ENCODE peak calls at places on chromosomes 1 and 21, in eight cellular contexts. One of them, this sample, is unnamed.

GRCh38 chr21:33401617-33401967 is 1.6 kb upstream of the IFNGR2 start:
- DNase-seq in uterus: no peak
- DNase-seq in NB4: peak; percentile 80
- DNase-seq in spleen: no peak
- DNase-seq in sigmoid colon: no peak
- DNase-seq in heart left ventricle: no peak
- DNase-seq in lower leg skin: no peak
- DNase-seq in right lobe of liver: no peak
- DNase-seq in this sample: no peak

GRCh38 chr1:7538849-7539771 is 232.0 kb upstream of the VAMP3 start:
- DNase-seq in uterus: no peak
- DNase-seq in NB4: no peak
- DNase-seq in spleen: peak; percentile 51
- DNase-seq in sigmoid colon: no peak
- DNase-seq in heart left ventricle: peak; percentile 62
- DNase-seq in lower leg skin: no peak
- DNase-seq in right lobe of liver: no peak
- DNase-seq in this sample: no peak

GRCh38 chr1:170530972-170531757 is 801 bp upstream of the GORAB start:
- DNase-seq in uterus: peak; percentile 67
- DNase-seq in NB4: peak; percentile 1
- DNase-seq in spleen: peak; percentile 73
- DNase-seq in sigmoid colon: no peak
- DNase-seq in heart left ventricle: no peak
- DNase-seq in lower leg skin: no peak
- DNase-seq in right lobe of liver: no peak
- DNase-seq in this sample: no peak

GRCh38 chr1:235045034-235045690 is 83.5 kb downstream of the TOMM20 start:
- DNase-seq in uterus: no peak
- DNase-seq in NB4: no peak
- DNase-seq in spleen: no peak
- DNase-seq in sigmoid colon: no peak
- DNase-seq in heart left ventricle: no peak
- DNase-seq in lower leg skin: no peak
- DNase-seq in right lobe of liver: no peak
- DNase-seq in this sample: no peak

GRCh38 chr1:71047635-71048607 is at the start of gene PTGER3:
- DNase-seq in uterus: peak; percentile 91
- DNase-seq in NB4: no peak
- DNase-seq in spleen: peak; percentile 81
- DNase-seq in sigmoid colon: peak; percentile 91
- DNase-seq in heart left ventricle: peak; percentile 86
- DNase-seq in lower leg skin: peak; percentile 94
- DNase-seq in right lobe of liver: peak; percentile 50
- DNase-seq in this sample: no peak

GRCh38 chr1:7940745-7941436 is at the start of gene TNFRSF9:
- DNase-seq in uterus: no peak
- DNase-seq in NB4: peak; percentile 72
- DNase-seq in spleen: no peak
- DNase-seq in sigmoid colon: no peak
- DNase-seq in heart left ventricle: no peak
- DNase-seq in lower leg skin: no peak
- DNase-seq in right lobe of liver: no peak
- DNase-seq in this sample: no peak

GRCh38 chr1:19483261-19483660 is 2.1 kb downstream of the CAPZB start:
- DNase-seq in uterus: no peak
- DNase-seq in NB4: no peak
- DNase-seq in spleen: no peak
- DNase-seq in sigmoid colon: no peak
- DNase-seq in heart left ventricle: no peak
- DNase-seq in lower leg skin: no peak
- DNase-seq in right lobe of liver: no peak
- DNase-seq in this sample: no peak

GRCh38 chr1:18667333-18667732 is 36.7 kb downstream of the PAX7 start:
- DNase-seq in uterus: no peak
- DNase-seq in NB4: no peak
- DNase-seq in spleen: no peak
- DNase-seq in sigmoid colon: no peak
- DNase-seq in heart left ventricle: no peak
- DNase-seq in lower leg skin: no peak
- DNase-seq in right lobe of liver: no peak
- DNase-seq in this sample: no peak

GRCh38 chr21:34202553-34203332 is 129.4 kb downstream of the MRPS6 start:
- DNase-seq in uterus: peak; percentile 60
- DNase-seq in NB4: peak; percentile 55
- DNase-seq in spleen: peak; percentile 84
- DNase-seq in sigmoid colon: peak; percentile 84
- DNase-seq in heart left ventricle: no peak
- DNase-seq in lower leg skin: peak; percentile 87
- DNase-seq in right lobe of liver: peak; percentile 72
- DNase-seq in this sample: no peak

GRCh38 chr21:35509004-35509704 is 460.1 kb upstream of the RUNX1 start:
- DNase-seq in uterus: no peak
- DNase-seq in NB4: peak; percentile 89
- DNase-seq in spleen: no peak
- DNase-seq in sigmoid colon: no peak
- DNase-seq in heart left ventricle: no peak
- DNase-seq in lower leg skin: no peak
- DNase-seq in right lobe of liver: no peak
- DNase-seq in this sample: no peak

GRCh38 chr1:58154256-58154655 is 392.3 kb downstream of the OMA1 start:
- DNase-seq in uterus: no peak
- DNase-seq in NB4: no peak
- DNase-seq in spleen: no peak
- DNase-seq in sigmoid colon: no peak
- DNase-seq in heart left ventricle: no peak
- DNase-seq in lower leg skin: no peak
- DNase-seq in right lobe of liver: no peak
- DNase-seq in this sample: no peak

GRCh38 chr1:229244091-229244490 is 26.8 kb upstream of the RAB4A start:
- DNase-seq in uterus: no peak
- DNase-seq in NB4: no peak
- DNase-seq in spleen: no peak
- DNase-seq in sigmoid colon: no peak
- DNase-seq in heart left ventricle: no peak
- DNase-seq in lower leg skin: no peak
- DNase-seq in right lobe of liver: no peak
- DNase-seq in this sample: no peak

GRCh38 chr1:64980745-64981601 is 14.6 kb upstream of the JAK1 start:
- DNase-seq in uterus: no peak
- DNase-seq in NB4: no peak
- DNase-seq in spleen: no peak
- DNase-seq in sigmoid colon: no peak
- DNase-seq in heart left ventricle: no peak
- DNase-seq in lower leg skin: no peak
- DNase-seq in right lobe of liver: no peak
- DNase-seq in this sample: peak; percentile 41

GRCh38 chr1:63836830-63837229 is 63.0 kb downstream of the ROR1 start:
- DNase-seq in uterus: no peak
- DNase-seq in NB4: no peak
- DNase-seq in spleen: no peak
- DNase-seq in sigmoid colon: no peak
- DNase-seq in heart left ventricle: no peak
- DNase-seq in lower leg skin: no peak
- DNase-seq in right lobe of liver: no peak
- DNase-seq in this sample: no peak

GRCh38 chr1:17075470-17076255 is 21.8 kb upstream of the SDHB start:
- DNase-seq in uterus: no peak
- DNase-seq in NB4: peak; percentile 81
- DNase-seq in spleen: peak; percentile 71
- DNase-seq in sigmoid colon: no peak
- DNase-seq in heart left ventricle: no peak
- DNase-seq in lower leg skin: no peak
- DNase-seq in right lobe of liver: no peak
- DNase-seq in this sample: peak; percentile 24

GRCh38 chr1:175893192-175893591 is 149.8 kb upstream of the TNR start:
- DNase-seq in uterus: no peak
- DNase-seq in NB4: no peak
- DNase-seq in spleen: no peak
- DNase-seq in sigmoid colon: no peak
- DNase-seq in heart left ventricle: no peak
- DNase-seq in lower leg skin: no peak
- DNase-seq in right lobe of liver: no peak
- DNase-seq in this sample: no peak

GRCh38 chr1:247110627-247111258 is 6.6 kb upstream of the ZNF669 start:
- DNase-seq in uterus: no peak
- DNase-seq in NB4: peak; percentile 27
- DNase-seq in spleen: peak; percentile 77
- DNase-seq in sigmoid colon: no peak
- DNase-seq in heart left ventricle: no peak
- DNase-seq in lower leg skin: no peak
- DNase-seq in right lobe of liver: no peak
- DNase-seq in this sample: no peak

GRCh38 chr1:227225715-227226346 is 92.5 kb downstream of the CDC42BPA start:
- DNase-seq in uterus: no peak
- DNase-seq in NB4: peak; percentile 81
- DNase-seq in spleen: no peak
- DNase-seq in sigmoid colon: no peak
- DNase-seq in heart left ventricle: no peak
- DNase-seq in lower leg skin: no peak
- DNase-seq in right lobe of liver: no peak
- DNase-seq in this sample: peak; percentile 15

GRCh38 chr1:78408192-78408591 is 82.6 kb upstream of the PTGFR start:
- DNase-seq in uterus: no peak
- DNase-seq in NB4: no peak
- DNase-seq in spleen: no peak
- DNase-seq in sigmoid colon: no peak
- DNase-seq in heart left ventricle: no peak
- DNase-seq in lower leg skin: no peak
- DNase-seq in right lobe of liver: no peak
- DNase-seq in this sample: no peak

GRCh38 chr1:172698224-172698623 is 39.3 kb downstream of the FASLG start:
- DNase-seq in uterus: no peak
- DNase-seq in NB4: no peak
- DNase-seq in spleen: no peak
- DNase-seq in sigmoid colon: no peak
- DNase-seq in heart left ventricle: no peak
- DNase-seq in lower leg skin: no peak
- DNase-seq in right lobe of liver: no peak
- DNase-seq in this sample: no peak

GRCh38 chr1:114641377-114641776 is 28.5 kb downstream of the DENND2C start:
- DNase-seq in uterus: no peak
- DNase-seq in NB4: no peak
- DNase-seq in spleen: no peak
- DNase-seq in sigmoid colon: no peak
- DNase-seq in heart left ventricle: no peak
- DNase-seq in lower leg skin: no peak
- DNase-seq in right lobe of liver: no peak
- DNase-seq in this sample: no peak

GRCh38 chr1:201966171-201966570 is 10.9 kb downstream of the TIMM17A start:
- DNase-seq in uterus: no peak
- DNase-seq in NB4: no peak
- DNase-seq in spleen: no peak
- DNase-seq in sigmoid colon: no peak
- DNase-seq in heart left ventricle: no peak
- DNase-seq in lower leg skin: no peak
- DNase-seq in right lobe of liver: no peak
- DNase-seq in this sample: no peak

GRCh38 chr1:201970334-201971159 is 11.9 kb upstream of the RNPEP start:
- DNase-seq in uterus: no peak
- DNase-seq in NB4: no peak
- DNase-seq in spleen: no peak
- DNase-seq in sigmoid colon: no peak
- DNase-seq in heart left ventricle: no peak
- DNase-seq in lower leg skin: no peak
- DNase-seq in right lobe of liver: no peak
- DNase-seq in this sample: no peak
- TF ChIP-seq POLR2A in uterus: no peak
- TF ChIP-seq POLR2A in NB4: no peak
- TF ChIP-seq POLR2A in spleen: no peak
- TF ChIP-seq POLR2A in sigmoid colon: no peak
- TF ChIP-seq POLR2A in heart left ventricle: no peak
- TF ChIP-seq POLR2A in lower leg skin: no peak
- TF ChIP-seq POLR2A in right lobe of liver: no peak
- TF ChIP-seq POLR2A in this sample: no peak

DNA sequence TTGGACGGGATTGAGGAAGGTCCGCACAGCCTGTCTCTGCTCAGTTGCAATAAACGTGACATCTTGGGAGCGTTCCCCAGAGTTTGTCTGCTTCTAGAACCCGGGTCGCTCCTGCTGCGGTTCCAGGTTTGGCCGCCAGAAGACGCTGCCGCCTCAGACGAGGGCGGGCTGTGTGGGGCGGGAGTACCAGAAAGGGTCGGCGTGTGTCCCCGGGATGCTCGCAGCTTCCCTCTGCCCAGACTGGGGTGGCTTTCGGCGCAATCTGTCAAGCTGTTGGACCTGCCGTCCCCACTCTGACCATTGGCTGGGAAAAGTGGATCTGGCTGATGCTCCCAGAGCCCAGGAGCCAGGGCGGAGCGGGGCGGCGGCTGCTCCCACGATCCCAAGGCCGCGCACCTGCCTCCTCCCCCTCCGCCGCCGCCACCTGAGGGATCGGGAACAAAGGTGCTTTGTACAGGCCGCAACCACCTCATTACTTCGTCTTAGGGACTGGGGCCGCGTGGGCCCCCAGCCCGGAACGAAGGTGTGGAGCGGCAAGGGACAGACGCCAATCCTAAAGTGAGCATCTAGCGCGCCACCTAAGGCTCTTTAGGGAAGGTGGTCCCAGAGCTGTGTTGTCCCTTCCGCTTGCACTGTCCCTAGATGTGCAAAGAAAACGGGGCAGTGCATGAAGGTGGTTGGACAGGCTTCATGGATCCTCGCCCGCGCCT is 683 bp upstream of the EFNA4 start:
- DNase-seq in uterus: peak; percentile 49
- DNase-seq in NB4: no peak
- DNase-seq in spleen: peak; percentile 89
- DNase-seq in sigmoid colon: no peak
- DNase-seq in heart left ventricle: no peak
- DNase-seq in lower leg skin: no peak
- DNase-seq in right lobe of liver: no peak
- DNase-seq in this sample: no peak
- TF ChIP-seq POLR2A in uterus: no peak
- TF ChIP-seq POLR2A in NB4: no peak
- TF ChIP-seq POLR2A in spleen: no peak
- TF ChIP-seq POLR2A in sigmoid colon: no peak
- TF ChIP-seq POLR2A in heart left ventricle: no peak
- TF ChIP-seq POLR2A in lower leg skin: no peak
- TF ChIP-seq POLR2A in right lobe of liver: no peak
- TF ChIP-seq POLR2A in this sample: no peak

DNA sequence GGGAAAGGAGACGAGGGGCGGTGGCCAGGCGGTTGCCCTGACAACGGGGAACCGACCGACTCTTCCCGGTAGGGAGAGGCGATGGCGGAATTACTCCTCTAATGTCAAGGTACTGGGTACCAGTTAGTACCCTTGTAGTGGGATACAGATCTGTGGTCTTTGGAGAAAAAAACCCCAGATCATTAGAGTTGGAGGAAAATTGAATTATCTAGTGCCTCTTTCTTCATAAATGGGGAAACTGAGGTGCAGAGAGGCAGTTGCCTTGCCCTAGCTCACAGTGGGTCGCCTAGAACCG is 545 bp upstream of the PEF1 start:
- DNase-seq in uterus: no peak
- DNase-seq in NB4: no peak
- DNase-seq in spleen: peak; percentile 92
- DNase-seq in sigmoid colon: no peak
- DNase-seq in heart left ventricle: no peak
- DNase-seq in lower leg skin: no peak
- DNase-seq in right lobe of liver: no peak
- DNase-seq in this sample: no peak
- TF ChIP-seq POLR2A in uterus: peak; percentile 1
- TF ChIP-seq POLR2A in NB4: no peak
- TF ChIP-seq POLR2A in spleen: no peak
- TF ChIP-seq POLR2A in sigmoid colon: no peak
- TF ChIP-seq POLR2A in heart left ventricle: no peak
- TF ChIP-seq POLR2A in lower leg skin: no peak
- TF ChIP-seq POLR2A in right lobe of liver: no peak
- TF ChIP-seq POLR2A in this sample: peak; percentile 20

GRCh38 chr1:10803971-10804820 is 7.8 kb upstream of the CASZ1 start:
- DNase-seq in uterus: no peak
- DNase-seq in NB4: no peak
- DNase-seq in spleen: no peak
- DNase-seq in sigmoid colon: no peak
- DNase-seq in heart left ventricle: no peak
- DNase-seq in lower leg skin: no peak
- DNase-seq in right lobe of liver: no peak
- DNase-seq in this sample: no peak
- TF ChIP-seq POLR2A in uterus: no peak
- TF ChIP-seq POLR2A in NB4: no peak
- TF ChIP-seq POLR2A in spleen: no peak
- TF ChIP-seq POLR2A in sigmoid colon: no peak
- TF ChIP-seq POLR2A in heart left ventricle: no peak
- TF ChIP-seq POLR2A in lower leg skin: no peak
- TF ChIP-seq POLR2A in right lobe of liver: no peak
- TF ChIP-seq POLR2A in this sample: no peak

This sample was measured in H54.